ENCODE peak calls at places on chromosomes 4 and X, in nine cellular contexts. O, K, I, B, W, G, R, T and F are unnamed samples.

GRCh38 chr4:168955674-168956073 is 54.4 kb downstream of the CBR4 start:
- DNase-seq in O (no peak), K (no peak), I (no peak), B (no peak), W (no peak), G (no peak), R (no peak), T (no peak), F (no peak)

GRCh38 chr4:39235701-39236100 is 53.4 kb downstream of the WDR19 start:
- DNase-seq in O (no peak), K (no peak), I (no peak), B (no peak), W (no peak), G (no peak), R (no peak), T (no peak), F (no peak)

GRCh38 chr4:13173974-13174373 is 310.2 kb downstream of the RAB28 start:
- DNase-seq in O (peak), K (no peak), I (no peak), B (no peak), W (no peak), G (peak), R (no peak), T (no peak), F (no peak)

GRCh38 chr4:2785613-2786012 is 7.3 kb upstream of the SH3BP2 start:
- DNase-seq in O (no peak), K (no peak), I (no peak), B (no peak), W (no peak), G (no peak), R (no peak), T (no peak), F (peak)

GRCh38 chrX:107014927-107015326 is 14.9 kb upstream of the MORC4 start:
- DNase-seq in O (no peak), K (no peak), I (no peak), B (no peak), W (no peak), G (peak), R (no peak), T (no peak), F (no peak)

GRCh38 chr4:147361726-147362125 is 119.2 kb upstream of the EDNRA start:
- DNase-seq in O (peak), K (no peak), I (no peak), B (no peak), W (no peak), G (peak), R (no peak), T (no peak), F (no peak)

GRCh38 chr4:65089666-65090065 is 580.6 kb downstream of the EPHA5 start:
- DNase-seq in O (no peak), K (no peak), I (no peak), B (no peak), W (no peak), G (no peak), R (peak), T (no peak), F (peak)

GRCh38 chr4:129095811-129096454 is at the start of gene C4orf33:
- DNase-seq in O (peak), K (peak), I (peak), B (peak), W (peak), G (peak), R (peak), T (peak), F (peak)

GRCh38 chr4:14223461-14223860 is 595.9 kb upstream of the BOD1L1 start:
- DNase-seq in O (no peak), K (no peak), I (no peak), B (no peak), W (no peak), G (no peak), R (no peak), T (no peak), F (no peak)

GRCh38 chr4:172989984-172990711 is 178.5 kb upstream of the GALNT7 start:
- DNase-seq in O (no peak), K (no peak), I (no peak), B (no peak), W (no peak), G (no peak), R (no peak), T (no peak), F (no peak)

GRCh38 chr4:125316781-125317525 is 2.2 kb downstream of the FAT4 start:
- DNase-seq in O (peak), K (peak), I (peak), B (no peak), W (peak), G (peak), R (no peak), T (no peak), F (no peak)

GRCh38 chr4:166153539-166153938 is 280.5 kb downstream of the TLL1 start:
- DNase-seq in O (no peak), K (no peak), I (no peak), B (no peak), W (peak), G (no peak), R (no peak), T (no peak), F (no peak)

GRCh38 chr4:8580321-8581093 is at the start of gene GPR78:
- DNase-seq in O (peak), K (peak), I (peak), B (peak), W (no peak), G (peak), R (peak), T (no peak), F (peak)

GRCh38 chrX:74797338-74797887 is 127.8 kb downstream of the NEXMIF start:
- DNase-seq in O (no peak), K (no peak), I (no peak), B (no peak), W (no peak), G (no peak), R (no peak), T (no peak), F (no peak)

GRCh38 chrX:8849945-8850344 is 48.8 kb upstream of the FAM9A start:
- DNase-seq in O (no peak), K (no peak), I (no peak), B (no peak), W (peak), G (no peak), R (no peak), T (no peak), F (peak)

GRCh38 chrX:23334871-23335599 is 386 bp downstream of the PTCHD1 start:
- DNase-seq in O (no peak), K (peak), I (peak), B (no peak), W (peak), G (no peak), R (no peak), T (no peak), F (no peak)

GRCh38 chr4:3284734-3285557 is 7.9 kb upstream of the RGS12 start:
- DNase-seq in O (no peak), K (no peak), I (no peak), B (no peak), W (no peak), G (no peak), R (no peak), T (no peak), F (no peak)

GRCh38 chr4:82515705-82516104 is 46.1 kb downstream of the TMEM150C start:
- DNase-seq in O (peak), K (no peak), I (no peak), B (no peak), W (no peak), G (peak), R (no peak), T (peak), F (no peak)

GRCh38 chrX:102746134-102746584 is 25.6 kb downstream of the GPRASP3 start:
- DNase-seq in O (peak), K (peak), I (peak), B (no peak), W (no peak), G (peak), R (no peak), T (peak), F (no peak)

GRCh38 chr4:77734928-77735327 is 84.2 kb downstream of the CNOT6L start:
- DNase-seq in O (no peak), K (no peak), I (no peak), B (no peak), W (no peak), G (peak), R (peak), T (no peak), F (peak)

GRCh38 chr4:186765138-186765537 is 41.5 kb upstream of the FAT1 start:
- DNase-seq in O (peak), K (peak), I (no peak), B (no peak), W (no peak), G (peak), R (peak), T (no peak), F (no peak)